ENCODE peak calls at places on chromosome 6, in nine cellular contexts. Z, L, A, K, F, N, O, X and E are unnamed samples. For H3K9me3, the result is how much of the 10 kb centered on the place peaks cover.

GRCh38 chr6:159837141-159837490 is 37.0 kb downstream of the PNLDC1 start:
- DNase-seq in K (no peak), N (no peak), X (no peak), F (no peak), L (no peak), A (no peak), O (no peak), Z (no peak), E (no peak)

GRCh38 chr6:108694816-108695215 is 134.1 kb downstream of the FOXO3 start:
- DNase-seq in O (no peak), X (peak), F (no peak), N (no peak), Z (no peak), L (no peak), A (no peak), K (no peak), E (no peak)

GRCh38 chr6:122647765-122648164 is 37.6 kb downstream of the PKIB start:
- DNase-seq in F (no peak), K (no peak), N (no peak), A (no peak), O (no peak), L (no peak), X (peak), Z (no peak), E (no peak)

GRCh38 chr6:34102099-34102656 is 43.7 kb downstream of the GRM4 start:
- DNase-seq in N (no peak), K (no peak), O (no peak), Z (peak), A (no peak), X (no peak), L (no peak), F (no peak), E (no peak)

GRCh38 chr6:131960371-131961133 is 9.4 kb upstream of the CCN2 start:
- DNase-seq in L (no peak), O (no peak), F (no peak), K (no peak), N (no peak), A (no peak), Z (peak), X (no peak), E (no peak)

GRCh38 chr6:141848029-141848890 is 284.5 kb upstream of the GJE1 start:
- DNase-seq in O (no peak), Z (peak), N (no peak), X (peak), L (no peak), K (no peak), A (no peak), F (no peak), E (no peak)

GRCh38 chr6:87257046-87257445 is 65.3 kb upstream of the SMIM8 start:
- DNase-seq in X (no peak), A (no peak), N (no peak), F (no peak), Z (no peak), K (no peak), L (no peak), O (no peak), E (no peak)

GRCh38 chr6:11263185-11263817 is 30.8 kb upstream of the NEDD9 start:
- DNase-seq in Z (peak), O (peak), A (peak), F (peak), K (peak), N (peak), X (peak), L (no peak), E (no peak)

GRCh38 chr6:117615981-117616961 is 14.0 kb upstream of the GOPC start:
- DNase-seq in L (no peak), N (no peak), X (no peak), A (no peak), K (peak), F (no peak), O (no peak), Z (peak), E (no peak)

GRCh38 chr6:112806163-112806900 is 459.2 kb downstream of the RFPL4B start:
- DNase-seq in L (no peak), X (no peak), N (no peak), Z (peak), O (no peak), A (peak), F (no peak), K (no peak), E (no peak)

GRCh38 chr6:168315626-168316025 is 4.0 kb downstream of the DACT2 start:
- DNase-seq in Z (no peak), X (no peak), K (no peak), N (no peak), F (no peak), A (no peak), L (no peak), O (no peak), E (no peak)

GRCh38 chr6:91288741-91289140 is 701.9 kb upstream of the MAP3K7 start:
- DNase-seq in X (no peak), N (no peak), F (no peak), K (no peak), O (no peak), A (no peak), L (no peak), Z (no peak), E (no peak)

GRCh38 chr6:131443514-131443913 is 129.5 kb upstream of the ARG1 start:
- DNase-seq in K (no peak), X (no peak), Z (no peak), L (no peak), F (no peak), A (no peak), N (no peak), O (no peak), E (no peak)

GRCh38 chr6:110714143-110714542 is 101.1 kb downstream of the CDK19 start:
- DNase-seq in N (no peak), K (no peak), Z (no peak), O (no peak), X (no peak), F (no peak), L (no peak), A (peak), E (no peak)

GRCh38 chr6:118965354-118965753 is 30.4 kb upstream of the MCM9 start:
- DNase-seq in O (no peak), L (no peak), Z (no peak), X (no peak), K (no peak), F (no peak), A (no peak), N (no peak), E (no peak)

GRCh38 chr6:111972714-111973678 is 80.9 kb upstream of the CCN6 start:
- DNase-seq in O (peak), X (peak), N (peak), F (peak), A (peak), K (peak), Z (peak), L (no peak), E (peak)

GRCh38 chr6:157557541-157557940 is 176.6 kb downstream of the ZDHHC14 start:
- DNase-seq in N (no peak), O (no peak), Z (no peak), A (no peak), F (no peak), L (no peak), X (no peak), K (no peak), E (no peak)

GRCh38 chr6:169370054-169370453 is 116.4 kb upstream of the THBS2 start:
- DNase-seq in N (no peak), Z (no peak), F (no peak), L (no peak), K (no peak), O (peak), X (peak), A (no peak), E (no peak)

GRCh38 chr6:96074006-96074405 is 58.2 kb downstream of the FUT9 start:
- DNase-seq in N (no peak), Z (no peak), F (no peak), K (no peak), X (no peak), O (no peak), A (no peak), L (no peak), E (no peak)

GRCh38 chr6:71460933-71461332 is 172.3 kb downstream of the OGFRL1 start:
- DNase-seq in K (peak), F (no peak), X (peak), A (no peak), O (no peak), Z (peak), N (no peak), L (no peak), E (no peak)

GRCh38 chr6:18226451-18226850 is 37.9 kb downstream of the DEK start:
- DNase-seq in O (no peak), N (no peak), K (no peak), X (peak), L (no peak), F (no peak), A (peak), Z (peak), E (no peak)

GRCh38 chr6:107763959-107764358 is 60.2 kb downstream of the SCML4 start:
- DNase-seq in K (no peak), F (no peak), X (peak), Z (peak), A (no peak), N (no peak), O (no peak), L (no peak), E (no peak)

GRCh38 chr6:17928514-17929430 is 58.7 kb downstream of the KIF13A start:
- DNase-seq in Z (peak), A (no peak), O (no peak), N (no peak), F (no peak), L (no peak), X (peak), K (peak), E (no peak)

GRCh38 chr6:133730881-133731280 is 158.0 kb upstream of the TCF21 start:
- DNase-seq in N (no peak), O (no peak), A (no peak), F (no peak), K (no peak), Z (peak), X (peak), L (no peak), E (no peak)

GRCh38 chr6:108838101-108838717 is 10.0 kb upstream of the ARMC2 start:
- DNase-seq in L (no peak), F (no peak), Z (no peak), X (no peak), K (peak), O (no peak), N (no peak), A (no peak), E (no peak)

GRCh38 chr6:111228094-111228493 is 140.8 kb downstream of the SLC16A10 start:
- DNase-seq in F (no peak), L (no peak), K (peak), N (no peak), X (peak), A (no peak), O (no peak), Z (peak), E (no peak)

GRCh38 chr6:149593443-149593842 is 27.3 kb downstream of the GINM1 start:
- DNase-seq in X (no peak), F (no peak), A (no peak), Z (no peak), O (no peak), N (no peak), K (no peak), L (no peak), E (no peak)

GRCh38 chr6:4902363-4902762 is 101.5 kb downstream of the RPP40 start:
- DNase-seq in O (no peak), A (no peak), N (no peak), L (no peak), Z (no peak), K (no peak), F (no peak), X (no peak), E (no peak)

GRCh38 chr6:109740787-109741186 is 49.7 kb downstream of the FIG4 start:
- DNase-seq in O (no peak), Z (no peak), F (no peak), A (no peak), L (no peak), K (no peak), X (no peak), N (no peak), E (no peak)

GRCh38 chr6:157996201-157996712 is 14.6 kb downstream of the SYNJ2 start:
- DNase-seq in L (no peak), N (no peak), A (no peak), O (peak), F (no peak), X (no peak), K (no peak), Z (no peak), E (no peak)

GRCh38 chr6:135941275-135941674 is 89.8 kb downstream of the PDE7B start:
- DNase-seq in A (no peak), N (no peak), F (no peak), Z (peak), L (no peak), X (no peak), O (no peak), K (no peak), E (no peak)

GRCh38 chr6:87483929-87484328 is 11.2 kb downstream of the SLC35A1 start:
- DNase-seq in X (peak), O (no peak), F (no peak), K (peak), N (no peak), A (no peak), Z (peak), L (no peak), E (no peak)

GRCh38 chr6:715709-716450 is 22.9 kb upstream of the EXOC2 start:
- DNase-seq in X (no peak), L (no peak), A (no peak), Z (no peak), F (no peak), K (no peak), O (no peak), N (no peak), E (no peak)

GRCh38 chr6:31086788-31087440 is 25.5 kb downstream of the C6orf15 start:
- DNase-seq in O (no peak), A (peak), K (peak), L (no peak), X (peak), F (no peak), Z (peak), N (no peak), E (no peak)

GRCh38 chr6:121837545-121838229 is 402.2 kb downstream of the GJA1 start:
- DNase-seq in L (no peak), Z (no peak), K (no peak), A (no peak), X (peak), F (no peak), N (no peak), O (no peak), E (no peak)

DNA sequence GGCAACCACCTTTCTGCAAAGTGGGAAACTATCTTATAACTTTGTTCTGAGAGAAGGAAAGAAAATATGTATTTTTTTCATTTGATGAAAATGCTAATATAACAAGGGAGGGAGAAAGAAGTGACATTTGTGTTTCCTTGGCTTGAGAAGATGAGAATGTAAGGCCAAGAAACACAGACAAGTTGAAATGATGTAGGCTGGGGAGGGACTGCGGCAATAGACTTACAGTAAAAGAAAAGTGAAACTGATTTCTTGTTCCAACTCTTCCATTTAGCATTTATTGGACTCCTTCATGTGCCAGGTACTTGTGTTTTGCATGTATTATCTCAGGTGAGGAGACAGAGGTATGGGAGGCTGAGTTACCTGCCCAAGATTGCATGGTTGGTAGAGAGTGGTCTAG is 130.9 kb downstream of the CARMIL1 start:
- DNase-seq in N (no peak), K (no peak), A (no peak), O (no peak), F (no peak), L (no peak), X (no peak), Z (no peak), E (no peak)
- H3K4me3 ChIP-seq in N (no peak), K (no peak), A (no peak), O (no peak), F (no peak), L (no peak), X (no peak), Z (no peak), E (peak)

DNA sequence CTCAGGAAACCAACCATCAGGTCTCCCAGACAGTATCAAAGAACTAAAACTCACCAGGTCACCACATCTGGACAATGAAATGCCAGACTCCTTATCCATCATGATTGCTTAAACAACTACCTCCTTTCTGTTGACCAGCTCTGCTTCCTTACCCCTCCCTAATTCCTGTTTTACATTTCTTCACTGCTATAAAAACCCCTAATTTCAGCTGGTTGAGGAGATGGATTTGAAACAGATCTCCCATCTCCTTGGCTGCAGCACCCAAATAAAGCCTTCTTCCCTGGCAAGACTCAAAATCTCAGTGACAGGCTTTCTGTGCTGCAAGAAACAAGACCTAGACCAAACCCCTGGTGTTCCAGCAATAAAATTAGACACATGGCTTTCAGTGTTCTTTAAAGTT is 40.3 kb downstream of the MYLK4 start:
- DNase-seq in L (no peak), F (no peak), O (no peak), Z (no peak), X (no peak), N (no peak), K (no peak), A (no peak), E (no peak)
- H3K9me3 ChIP-seq in L (under half), F (under half), O (under half), Z (under half), X (under half), N (under half), K (under half), A (under half), E (under half)

GRCh38 chr6:23650676-23651075 is 475.3 kb upstream of the NRSN1 start:
- DNase-seq in Z (no peak), X (no peak), F (no peak), K (no peak), A (no peak), N (no peak), L (no peak), O (no peak), E (no peak)
- H3K27ac ChIP-seq in Z (no peak), X (no peak), F (no peak), K (no peak), A (no peak), N (no peak), L (peak), O (no peak), E (no peak)

GRCh38 chr6:125002090-125002741 is 40.0 kb downstream of the RNF217 start:
- DNase-seq in N (no peak), K (no peak), A (no peak), F (no peak), Z (no peak), L (no peak), X (no peak), O (no peak), E (no peak)
- H3K4me3 ChIP-seq in N (peak), K (no peak), A (peak), F (peak), Z (no peak), L (peak), X (no peak), O (peak), E (no peak)

GRCh38 chr6:164419099-164419498 is 890.3 kb downstream of the C6orf118 start:
- DNase-seq in A (no peak), Z (peak), O (no peak), F (no peak), N (no peak), K (no peak), X (no peak), L (no peak), E (no peak)

GRCh38 chr6:164412566-164412965 is 896.8 kb downstream of the C6orf118 start:
- DNase-seq in K (no peak), N (no peak), Z (no peak), X (no peak), F (no peak), L (no peak), O (no peak), A (no peak), E (no peak)

GRCh38 chr6:164414695-164415094 is 894.7 kb downstream of the C6orf118 start:
- DNase-seq in Z (no peak), F (no peak), K (no peak), N (no peak), L (no peak), X (no peak), O (no peak), A (no peak), E (no peak)

GRCh38 chr6:164415832-164416563 is 893.4 kb downstream of the C6orf118 start:
- DNase-seq in A (no peak), N (no peak), X (no peak), K (no peak), O (no peak), Z (no peak), L (no peak), F (peak), E (no peak)

GRCh38 chr6:164417537-164417936 is 891.9 kb downstream of the C6orf118 start:
- DNase-seq in A (no peak), X (no peak), K (no peak), O (no peak), L (no peak), N (no peak), Z (no peak), F (no peak), E (no peak)
- H3K9me3 ChIP-seq in A (under half), X (under half), K (under half), O (under half), L (under half), N (under half), Z (under half), F (under half), E (under half)

DNA sequence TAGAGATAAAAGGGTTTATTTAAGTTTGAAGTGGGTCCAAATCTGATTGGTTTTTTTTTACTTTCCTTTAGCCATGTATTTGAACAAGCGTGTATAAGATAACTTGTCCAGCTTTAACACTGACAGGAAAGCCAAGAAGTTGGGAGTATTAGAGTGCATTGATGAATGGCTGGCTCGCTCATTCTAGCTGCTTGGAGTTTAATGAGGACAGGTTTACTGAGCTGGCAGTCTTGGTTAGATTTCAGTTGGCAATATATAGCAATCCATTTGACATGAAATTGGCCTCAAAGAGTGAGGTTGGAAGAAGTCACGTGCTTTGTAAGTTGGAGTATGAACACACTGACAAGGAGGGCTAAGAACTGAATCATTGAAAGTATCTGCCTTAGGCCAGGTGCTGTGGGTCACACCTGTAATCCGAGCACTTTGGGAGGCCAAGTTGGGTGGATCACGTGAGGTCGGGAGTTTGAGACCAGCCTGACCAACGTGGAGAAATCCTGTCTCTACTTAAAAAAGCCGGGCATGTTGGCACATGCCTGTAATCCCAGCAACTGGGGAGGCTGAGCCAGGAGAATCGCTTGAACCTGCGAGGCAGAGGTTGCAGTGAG is 13.7 kb downstream of the SRSF3 start:
- DNase-seq in A (no peak), F (no peak), O (no peak), X (peak), L (peak), N (no peak), K (no peak), Z (no peak), E (no peak)
- H3K27ac ChIP-seq in A (peak), F (peak), O (peak), X (peak), L (no peak), N (no peak), K (peak), Z (peak), E (no peak)

GRCh38 chr6:32942555-32942954 is 1.7 kb upstream of the HLA-DMB start:
- DNase-seq in Z (no peak), L (no peak), K (no peak), O (no peak), N (no peak), F (no peak), X (no peak), A (no peak), E (no peak)

GRCh38 chr6:32945953-32946352 is 5.1 kb upstream of the HLA-DMB start:
- DNase-seq in K (no peak), F (no peak), Z (no peak), X (no peak), N (no peak), O (no peak), L (no peak), A (no peak), E (no peak)

GRCh38 chr6:32945106-32945761 is 4.4 kb upstream of the HLA-DMB start:
- DNase-seq in F (no peak), A (no peak), O (no peak), X (no peak), L (no peak), Z (peak), N (no peak), K (no peak), E (no peak)

GRCh38 chr6:32943864-32944263 is 3.0 kb upstream of the HLA-DMB start:
- DNase-seq in Z (no peak), F (no peak), K (no peak), O (no peak), A (no peak), X (no peak), N (no peak), L (no peak), E (no peak)

DNA sequence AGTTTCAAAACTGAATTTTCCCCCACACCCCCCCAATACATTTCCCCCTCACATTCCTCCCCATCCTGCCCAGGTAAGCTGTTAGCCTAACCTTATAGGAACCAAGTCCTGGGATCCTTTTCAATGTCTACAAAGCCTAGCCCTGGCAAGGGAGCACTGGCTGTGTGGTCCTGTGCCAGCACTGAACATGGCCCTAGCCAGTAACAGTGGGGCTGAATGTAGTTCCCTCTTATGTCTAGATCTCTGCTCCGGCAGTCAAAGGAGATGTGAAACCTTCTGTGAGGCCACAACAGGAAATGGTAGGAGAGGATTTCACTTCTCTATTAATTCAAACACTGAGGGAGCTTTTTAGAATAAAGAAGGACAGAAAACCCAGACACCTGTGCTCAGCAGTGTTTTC is 3.4 kb upstream of the HLA-DMB start:
- DNase-seq in Z (no peak), N (no peak), O (no peak), F (no peak), A (no peak), K (no peak), L (no peak), X (no peak), E (peak)
- H3K4me3 ChIP-seq in Z (no peak), N (no peak), O (no peak), F (no peak), A (no peak), K (no peak), L (no peak), X (no peak), E (peak)